ENCODE peak calls at places on chromosomes 2 and 18, in nine cellular contexts. G, J, T, A, O, N, V, P and Z are unnamed samples.

GRCh38 chr2:138814123-138814883 is 34.1 kb upstream of the NXPH2 start:
- DNase-seq in P (peak; percentile 69), O (peak; percentile 54), N (no peak), J (no peak), A (no peak), T (peak; percentile 19), G (no peak), V (no peak), Z (no peak)

GRCh38 chr2:50529600-50530218 is 502.2 kb downstream of the NRXN1 start:
- DNase-seq in T (peak; percentile 4), G (no peak), A (no peak), N (peak; percentile 69), J (no peak), P (peak; percentile 74), O (peak; percentile 68), V (no peak), Z (peak; percentile 1)

GRCh38 chr18:51212606-51213005 is 15.1 kb upstream of the MEX3C start:
- DNase-seq in O (no peak), P (no peak), J (no peak), V (no peak), N (no peak), A (no peak), T (no peak), G (no peak), Z (no peak)

GRCh38 chr2:133262888-133263287 is 305.4 kb downstream of the NCKAP5 start:
- DNase-seq in V (no peak), G (no peak), T (no peak), J (no peak), A (no peak), P (peak; percentile 35), N (peak; percentile 18), O (peak; percentile 18), Z (no peak)

GRCh38 chr2:216989335-216990129 is 129.7 kb upstream of the TNP1 start:
- DNase-seq in T (no peak), A (no peak), G (no peak), V (no peak), P (peak; percentile 6), O (peak; percentile 24), J (no peak), N (peak; percentile 21), Z (no peak)

GRCh38 chr2:79982445-79982844 is 322.1 kb downstream of the LRRTM1 start:
- DNase-seq in J (no peak), V (no peak), N (no peak), T (no peak), A (no peak), P (peak; percentile 71), O (peak; percentile 79), G (no peak), Z (no peak)

GRCh38 chr2:97910403-97911209 is 85.1 kb downstream of the TMEM131 start:
- DNase-seq in V (no peak), P (no peak), A (no peak), G (no peak), N (no peak), T (no peak), O (no peak), J (no peak), Z (no peak)

GRCh38 chr18:53553030-53553429 is 671.4 kb downstream of the MBD2 start:
- DNase-seq in P (no peak), N (no peak), T (no peak), G (no peak), J (no peak), V (no peak), O (peak; percentile 4), A (no peak), Z (no peak)

GRCh38 chr2:11320698-11321492 is 23.5 kb downstream of the ROCK2 start:
- DNase-seq in T (no peak), P (peak; percentile 9), G (no peak), O (peak; percentile 57), V (no peak), A (no peak), J (no peak), N (no peak), Z (no peak)

GRCh38 chr2:160256511-160256910 is 56.4 kb upstream of the ITGB6 start:
- DNase-seq in O (no peak), J (no peak), T (no peak), A (no peak), N (no peak), P (no peak), V (no peak), G (no peak), Z (no peak)

GRCh38 chr2:14790041-14790640 is 157.6 kb downstream of the LRATD1 start:
- DNase-seq in G (no peak), N (peak; percentile 24), V (no peak), O (no peak), P (peak; percentile 29), A (no peak), T (no peak), J (no peak), Z (no peak)

GRCh38 chr2:172552547-172553291 is 3.2 kb upstream of the PDK1 start:
- DNase-seq in T (no peak), J (no peak), G (no peak), A (no peak), V (no peak), N (peak; percentile 79), P (no peak), O (no peak), Z (no peak)

GRCh38 chr18:77560334-77560970 is 310.8 kb downstream of the GALR1 start:
- DNase-seq in O (no peak), V (no peak), G (no peak), T (peak; percentile 20), J (no peak), P (no peak), A (peak; percentile 23), N (no peak), Z (no peak)